ENCODE peak calls at places on chromosome 19, in seven cellular contexts. A, B, U, H, T, V and G are unnamed samples.

GRCh38 chr19:20359933-20360720 is 193.1 kb downstream of the ZNF486 start:
- DNase-seq in A (no peak), B (peak), U (no peak), H (no peak), T (no peak), V (peak), G (no peak)

GRCh38 chr19:6069268-6069771 is 41.0 kb downstream of the RFX2 start:
- DNase-seq in A (no peak), B (no peak), U (no peak), H (no peak), T (no peak), V (no peak), G (peak)

GRCh38 chr19:43623889-43624670 is 4.7 kb upstream of the ZNF428 start:
- DNase-seq in A (no peak), B (no peak), U (no peak), H (no peak), T (no peak), V (no peak), G (no peak)

GRCh38 chr19:29724741-29725140 is 9.7 kb upstream of the C19orf12 start:
- DNase-seq in A (no peak), B (no peak), U (no peak), H (no peak), T (no peak), V (no peak), G (no peak)

GRCh38 chr19:2700660-2701360 is 1.7 kb downstream of the GNG7 start:
- DNase-seq in A (no peak), B (no peak), U (no peak), H (no peak), T (no peak), V (peak), G (no peak)

GRCh38 chr19:1261512-1261862 is 7.6 kb upstream of the CIRBP start:
- DNase-seq in A (no peak), B (no peak), U (no peak), H (peak), T (peak), V (peak), G (no peak)

GRCh38 chr19:46687438-46688145 is 26.6 kb upstream of the DACT3 start:
- DNase-seq in A (no peak), B (no peak), U (no peak), H (no peak), T (no peak), V (no peak), G (no peak)

GRCh38 chr19:35714601-35715354 is 3.0 kb upstream of the KMT2B start:
- DNase-seq in A (no peak), B (no peak), U (peak), H (no peak), T (no peak), V (peak), G (peak)

GRCh38 chr19:57587529-57587928 is 3.6 kb downstream of the ZIK1 start:
- DNase-seq in A (peak), B (no peak), U (no peak), H (no peak), T (no peak), V (no peak), G (no peak)

GRCh38 chr19:6686628-6686975 is 16.6 kb upstream of the TNFSF14 start:
- DNase-seq in A (no peak), B (no peak), U (no peak), H (no peak), T (no peak), V (no peak), G (no peak)

GRCh38 chr19:58059003-58059671 is at the start of gene ZNF135:
- DNase-seq in A (peak), B (peak), U (peak), H (peak), T (peak), V (no peak), G (no peak)

GRCh38 chr19:30968210-30968609 is 381.0 kb downstream of the TSHZ3 start:
- DNase-seq in A (no peak), B (no peak), U (no peak), H (no peak), T (peak), V (no peak), G (no peak)

GRCh38 chr19:36093687-36094086 is 17.3 kb upstream of the OVOL3 start:
- DNase-seq in A (no peak), B (peak), U (no peak), H (no peak), T (no peak), V (no peak), G (no peak)

GRCh38 chr19:19505669-19506326 is 9.6 kb downstream of the TSSK6 start:
- DNase-seq in A (no peak), B (no peak), U (no peak), H (no peak), T (no peak), V (no peak), G (no peak)

GRCh38 chr19:46607441-46607841 is 6.3 kb downstream of the CALM3 start:
- DNase-seq in A (no peak), B (peak), U (no peak), H (no peak), T (peak), V (no peak), G (no peak)

GRCh38 chr19:55526216-55527196 is 10.4 kb downstream of the SBK2 start:
- DNase-seq in A (peak), B (no peak), U (peak), H (no peak), T (peak), V (no peak), G (no peak)

GRCh38 chr19:18412610-18413239 is 6.5 kb upstream of the SSBP4 start:
- DNase-seq in A (no peak), B (no peak), U (peak), H (no peak), T (no peak), V (no peak), G (no peak)

GRCh38 chr19:3047307-3048189 is 14.7 kb downstream of the TLE5 start:
- DNase-seq in A (peak), B (no peak), U (peak), H (peak), T (peak), V (peak), G (peak)

GRCh38 chr19:43725468-43725867 is 9.6 kb downstream of the IRGC start:
- DNase-seq in A (no peak), B (no peak), U (no peak), H (no peak), T (no peak), V (peak), G (peak)

GRCh38 chr19:45972081-45972943 is 1.4 kb downstream of the NOVA2 start:
- DNase-seq in A (no peak), B (no peak), U (no peak), H (peak), T (no peak), V (no peak), G (no peak)

GRCh38 chr19:40718774-40719391 is 2.0 kb downstream of the ITPKC start:
- DNase-seq in A (peak), B (no peak), U (peak), H (no peak), T (peak), V (peak), G (peak)

GRCh38 chr19:10913716-10914340 is 14.6 kb downstream of the YIPF2 start:
- DNase-seq in A (no peak), B (no peak), U (no peak), H (no peak), T (no peak), V (no peak), G (no peak)

GRCh38 chr19:10918359-10918758 is 10.1 kb downstream of the YIPF2 start:
- DNase-seq in A (no peak), B (no peak), U (no peak), H (no peak), T (no peak), V (no peak), G (no peak)

GRCh38 chr19:10912619-10913018 is 15.8 kb downstream of the YIPF2 start:
- DNase-seq in A (no peak), B (no peak), U (no peak), H (no peak), T (no peak), V (no peak), G (no peak)

GRCh38 chr19:10916602-10917001 is 11.8 kb downstream of the YIPF2 start:
- DNase-seq in A (no peak), B (no peak), U (no peak), H (no peak), T (no peak), V (no peak), G (no peak)

GRCh38 chr19:10915511-10916091 is 12.8 kb downstream of the YIPF2 start:
- DNase-seq in A (peak), B (no peak), U (peak), H (no peak), T (no peak), V (no peak), G (no peak)
- TF ChIP-seq CTCF in A (peak), B (no peak), U (no peak), H (no peak), T (no peak), V (no peak), G (no peak)

GRCh38 chr19:7915250-7916136 is 863 bp downstream of the TGFBR3L start:
- DNase-seq in A (no peak), B (no peak), U (no peak), H (no peak), T (no peak), V (no peak), G (no peak)
- H3K4me3 ChIP-seq in A (peak), B (peak), U (no peak), H (no peak), T (peak), V (no peak), G (peak)

GRCh38 chr19:50230379-50231351 is 27.2 kb downstream of the MYH14 start:
- DNase-seq in A (no peak), B (no peak), U (no peak), H (no peak), T (no peak), V (no peak), G (no peak)
- TF ChIP-seq CTCF in A (no peak), B (no peak), U (no peak), H (no peak), T (no peak), V (peak), G (no peak)

DNA sequence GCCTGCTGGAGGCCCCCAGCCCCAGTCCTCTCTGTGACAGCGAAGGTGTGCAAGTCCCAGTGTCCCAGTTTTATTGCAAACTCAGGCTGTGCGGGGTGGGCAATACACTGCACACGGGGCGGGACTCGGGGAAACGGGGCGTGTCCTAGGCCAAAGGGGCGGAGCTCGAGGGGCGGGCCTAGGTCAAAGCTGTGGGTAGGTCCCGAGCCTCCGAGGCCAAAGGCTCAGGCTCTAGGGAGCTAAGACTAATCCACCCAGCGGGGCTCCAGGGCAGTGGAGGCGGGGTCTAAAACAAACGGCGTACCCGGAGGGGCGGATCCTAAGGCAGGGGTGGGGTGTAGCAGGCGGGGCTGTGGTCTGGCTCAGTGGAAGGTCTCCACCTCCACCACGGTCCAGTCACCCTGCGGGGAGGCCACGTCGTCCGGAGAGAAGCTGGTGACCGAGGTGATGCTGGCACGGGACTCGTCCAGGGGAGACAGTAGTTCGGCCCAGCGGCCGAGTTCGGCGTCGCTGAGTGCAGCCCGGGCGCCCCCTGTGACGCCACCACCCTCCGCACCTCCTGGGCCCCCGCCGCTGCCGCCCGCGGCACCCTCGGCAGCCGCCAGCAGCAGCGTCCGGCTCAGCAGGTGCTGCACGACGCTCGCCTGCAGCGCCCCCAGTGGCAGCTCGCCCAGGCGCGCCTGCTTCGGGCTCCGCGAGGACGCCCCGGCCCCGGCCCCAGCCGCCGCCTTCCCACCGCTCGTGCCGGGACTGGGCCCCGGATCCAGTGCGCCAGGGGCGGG is 5.3 kb downstream of the PRR36 start:
- DNase-seq in A (peak), B (no peak), U (peak), H (peak), T (peak), V (peak), G (peak)
- H3K4me3 ChIP-seq in A (peak), B (peak), U (peak), H (peak), T (peak), V (peak), G (peak)

GRCh38 chr19:54421169-54421516 is 5.9 kb downstream of the TTYH1 start:
- DNase-seq in A (no peak), B (no peak), U (no peak), H (no peak), T (no peak), V (no peak), G (no peak)
- TF ChIP-seq CTCF in A (no peak), B (no peak), U (no peak), H (no peak), T (no peak), V (no peak), G (no peak)

DNA sequence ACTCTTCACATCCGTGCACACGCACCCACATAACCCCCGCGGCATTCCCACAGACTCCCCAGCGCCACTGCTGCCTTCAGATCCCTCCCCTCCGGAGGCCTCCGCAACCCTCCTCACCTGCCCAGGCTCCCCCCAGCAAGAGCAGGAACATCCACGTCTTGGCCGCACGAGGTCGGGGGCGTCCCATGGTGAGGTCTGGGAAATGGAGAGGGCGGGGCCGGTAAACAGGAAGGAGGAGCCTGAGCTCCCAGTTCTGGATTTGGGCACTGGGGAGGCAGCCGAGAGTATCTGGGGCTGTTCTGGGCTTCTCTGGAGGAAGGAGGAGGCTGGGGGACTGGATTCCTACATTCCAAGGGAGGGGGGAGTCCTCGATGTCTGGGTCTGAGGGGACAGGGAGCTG is 423 bp downstream of the KLK8 start:
- DNase-seq in A (no peak), B (no peak), U (no peak), H (no peak), T (no peak), V (no peak), G (no peak)
- H3K4me3 ChIP-seq in A (no peak), B (no peak), U (no peak), H (no peak), T (no peak), V (no peak), G (no peak)

DNA sequence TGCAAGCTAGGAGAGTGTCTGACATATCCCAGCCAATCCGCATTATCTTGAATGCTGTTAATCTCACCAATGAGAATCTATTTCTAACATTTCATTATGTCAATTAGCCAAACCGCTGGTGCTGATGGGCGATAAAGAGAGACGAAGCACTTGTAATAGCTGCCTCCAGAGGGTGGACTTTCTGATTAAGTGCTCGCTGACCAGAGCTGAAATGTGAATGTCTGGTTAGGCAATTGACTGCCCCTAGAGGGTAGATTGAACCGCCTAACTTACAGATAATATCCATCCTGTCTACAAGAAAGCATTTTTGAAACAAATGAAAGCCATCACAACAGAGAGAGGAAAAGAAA is 552 bp upstream of the GRWD1 start:
- DNase-seq in A (peak), B (peak), U (no peak), H (no peak), T (no peak), V (no peak), G (peak)
- TF ChIP-seq CTCF in A (peak), B (peak), U (no peak), H (no peak), T (no peak), V (peak), G (peak)

GRCh38 chr19:10935371-10936059 is 6.9 kb downstream of the TIMM29 start:
- DNase-seq in A (no peak), B (no peak), U (no peak), H (no peak), T (no peak), V (no peak), G (no peak)

GRCh38 chr19:10936661-10937084 is 8.1 kb downstream of the TIMM29 start:
- DNase-seq in A (peak), B (no peak), U (no peak), H (peak), T (peak), V (peak), G (peak)
- H3K4me3 ChIP-seq in A (no peak), B (peak), U (no peak), H (no peak), T (no peak), V (no peak), G (no peak)

GRCh38 chr19:10399878-10400277 is 3.5 kb downstream of the CDC37 start:
- DNase-seq in A (no peak), B (no peak), U (peak), H (peak), T (no peak), V (no peak), G (no peak)

GRCh38 chr19:10406191-10406590 is 2.8 kb upstream of the CDC37 start:
- DNase-seq in A (no peak), B (no peak), U (no peak), H (peak), T (no peak), V (no peak), G (no peak)

GRCh38 chr19:10404888-10405808 is 1.8 kb upstream of the CDC37 start:
- DNase-seq in A (no peak), B (no peak), U (peak), H (peak), T (no peak), V (peak), G (no peak)

GRCh38 chr19:10402441-10403038 is 802 bp downstream of the CDC37 start:
- DNase-seq in A (no peak), B (no peak), U (no peak), H (peak), T (peak), V (peak), G (no peak)

DNA sequence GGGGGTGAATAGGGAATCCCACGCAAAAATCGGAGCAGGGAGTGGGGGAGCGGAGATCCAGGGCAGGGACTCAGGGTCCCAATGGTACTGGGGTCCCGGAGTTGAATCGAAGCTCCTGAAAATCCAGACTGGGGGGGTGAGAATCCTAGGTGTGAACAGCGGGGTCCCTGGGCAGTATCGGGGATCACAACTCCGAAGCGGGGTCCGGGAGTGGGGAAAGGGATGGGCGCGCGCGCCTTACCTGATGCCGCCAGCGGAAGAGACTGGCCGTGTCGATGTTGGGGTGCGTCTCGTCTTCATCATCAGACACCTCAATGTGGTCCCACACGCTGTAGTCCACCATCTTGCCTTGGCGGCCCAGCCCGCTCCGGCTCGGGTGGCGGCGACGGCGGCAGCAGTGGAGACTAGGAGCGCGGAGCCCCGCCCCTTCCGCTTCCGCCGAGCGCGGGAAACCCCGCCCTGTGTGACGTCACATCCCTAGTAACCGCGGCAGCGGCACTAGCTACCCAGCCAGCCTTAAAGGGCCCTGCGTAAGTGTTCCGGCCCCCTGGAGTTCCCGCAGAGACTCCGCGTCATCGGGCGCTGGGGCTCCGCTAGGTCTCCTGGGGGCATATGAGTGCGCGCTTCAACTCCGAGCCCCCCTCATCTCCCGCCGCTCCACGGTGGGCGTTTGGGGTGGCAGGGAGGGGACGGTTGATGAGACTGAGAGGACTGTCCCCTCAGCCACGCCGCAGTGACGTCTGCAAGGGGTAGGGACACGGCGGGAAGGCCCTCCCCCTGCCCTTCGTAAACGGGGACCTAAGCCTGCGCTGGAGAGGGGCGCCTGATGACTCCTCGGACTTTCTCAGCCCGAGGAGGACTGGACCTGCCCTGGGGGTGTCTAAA is at the start of gene CDC37:
- DNase-seq in A (peak), B (peak), U (peak), H (peak), T (peak), V (peak), G (peak)
- TF ChIP-seq CTCF in A (no peak), B (peak), U (no peak), H (no peak), T (no peak), V (no peak), G (no peak)